ENCODE peak calls at places on chromosomes 7 and 10, in ten cellular contexts. Y is astrocyte of the cerebellum, B is lower lobe of right lung, A is neural progenitor cell, N is dorsolateral prefrontal cortex, W is adrenal gland, S is cardiac fibroblast, R is bronchial epithelial cell, V is endodermal cell, P is HCT116. G is an unnamed sample.

GRCh38 chr10:128062837-128063563 is 63.2 kb downstream of the MKI67 start:
- DNase-seq in Y (no peak), B (no peak), A (no peak), N (no peak), W (no peak), S (peak), R (no peak), V (no peak), P (no peak), G (no peak)

GRCh38 chr10:12194752-12195271 is 879 bp downstream of the NUDT5 start:
- DNase-seq in Y (no peak), B (peak), A (peak), N (no peak), W (peak), S (peak), R (peak), V (peak), P (no peak), G (no peak)

GRCh38 chr7:24381919-24382505 is 98.0 kb downstream of the NPY start:
- DNase-seq in Y (peak), B (no peak), A (peak), N (no peak), W (no peak), S (peak), R (peak), V (no peak), P (peak), G (no peak)

GRCh38 chr7:36639826-36640225 is 84.5 kb downstream of the AOAH start:
- DNase-seq in Y (no peak), B (no peak), A (no peak), N (no peak), W (no peak), S (no peak), R (no peak), V (peak), P (no peak), G (no peak)

GRCh38 chr7:124597509-124597908 is 168.1 kb downstream of the GPR37 start:
- DNase-seq in Y (no peak), B (no peak), A (no peak), N (no peak), W (no peak), S (no peak), R (no peak), V (no peak), P (no peak), G (no peak)

GRCh38 chr7:8058852-8059251 is 90.3 kb downstream of the GLCCI1 start:
- DNase-seq in Y (no peak), B (no peak), A (no peak), N (no peak), W (no peak), S (no peak), R (no peak), V (no peak), P (no peak), G (no peak)

GRCh38 chr7:139744768-139745250 is 33.0 kb downstream of the HIPK2 start:
- DNase-seq in Y (no peak), B (no peak), A (no peak), N (no peak), W (no peak), S (no peak), R (no peak), V (no peak), P (no peak), G (no peak)

GRCh38 chr10:100009793-100010676 is at the start of gene DNMBP:
- DNase-seq in Y (peak), B (peak), A (peak), N (peak), W (peak), S (peak), R (peak), V (peak), P (peak), G (no peak)

GRCh38 chr7:46386428-46387399 is 465.6 kb upstream of the IGFBP3 start:
- DNase-seq in Y (no peak), B (no peak), A (no peak), N (no peak), W (no peak), S (peak), R (no peak), V (no peak), P (no peak), G (no peak)

GRCh38 chr10:18164771-18165361 is 24.6 kb downstream of the CACNB2 start:
- DNase-seq in Y (peak), B (no peak), A (no peak), N (no peak), W (no peak), S (peak), R (no peak), V (no peak), P (no peak), G (peak)

GRCh38 chr7:36469236-36469635 is 79.6 kb downstream of the ANLN start:
- DNase-seq in Y (no peak), B (no peak), A (no peak), N (no peak), W (no peak), S (no peak), R (no peak), V (no peak), P (no peak), G (no peak)

DNA sequence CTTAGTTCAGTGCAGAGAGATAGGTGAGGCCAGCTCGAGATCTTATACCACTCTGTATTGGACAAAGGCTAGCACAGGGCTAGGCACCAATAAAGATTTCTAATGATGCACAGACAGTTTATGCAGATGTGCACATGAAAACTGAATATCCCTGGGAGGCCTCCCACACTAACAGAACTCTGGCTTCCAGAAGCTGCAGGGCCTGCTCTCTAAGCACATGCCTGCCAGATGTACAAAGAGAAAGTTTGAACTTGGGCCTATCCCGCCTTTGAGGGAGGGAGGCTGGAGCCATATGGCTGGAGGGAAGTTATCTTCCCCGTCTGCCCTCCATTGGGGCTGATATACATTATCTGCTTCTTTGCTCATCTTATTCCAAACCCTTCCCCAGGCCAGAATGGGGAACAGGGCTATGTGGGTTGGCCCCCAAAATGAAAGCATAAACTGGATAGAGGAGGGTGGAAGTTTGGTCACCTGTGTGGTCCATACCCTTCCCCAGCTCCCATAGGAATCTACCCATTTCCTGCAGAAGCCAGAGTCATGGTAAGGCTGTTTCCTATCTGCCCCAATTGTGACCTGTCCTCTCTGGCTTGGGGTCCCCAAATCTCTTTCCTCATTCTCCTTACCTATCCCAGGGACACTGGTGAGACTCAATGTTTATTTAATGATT is 3.8 kb downstream of the KAZALD1 start:
- DNase-seq in Y (no peak), B (no peak), A (no peak), N (no peak), W (no peak), S (no peak), R (no peak), V (no peak), P (no peak), G (no peak)
- H3K4me3 ChIP-seq in Y (no peak), B (peak), A (no peak), N (peak), W (no peak), S (peak), R (peak), V (no peak), P (peak), G (peak)

DNA sequence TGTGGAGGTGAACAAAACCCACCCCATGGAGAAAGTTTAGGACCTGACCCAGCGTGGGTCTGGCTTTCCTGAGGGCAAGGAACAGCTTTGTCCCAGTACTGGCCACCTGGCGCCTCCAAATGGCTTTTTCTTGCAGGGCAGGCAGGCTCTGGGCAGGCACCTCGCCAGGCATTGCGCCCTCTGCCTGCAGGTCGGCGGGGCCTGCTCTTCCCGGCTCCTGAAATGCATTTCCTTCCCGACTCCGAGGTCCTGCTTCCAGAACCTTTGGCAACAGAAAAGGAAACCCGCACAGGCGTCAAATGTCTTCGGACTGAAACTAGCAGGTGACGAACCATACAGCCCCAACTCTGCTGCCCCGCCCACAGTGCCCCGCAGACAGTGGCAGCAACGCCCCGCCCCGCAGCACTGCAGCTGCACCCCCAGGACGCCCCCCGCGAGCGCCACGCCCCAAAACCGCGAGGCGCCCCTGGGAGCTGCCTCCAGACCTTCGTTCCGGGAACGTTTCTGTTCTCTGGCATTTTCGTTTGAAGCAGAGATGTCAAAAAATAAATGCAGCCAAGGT is 65.5 kb downstream of the C10orf143 start:
- DNase-seq in Y (no peak), B (no peak), A (peak), N (no peak), W (no peak), S (no peak), R (no peak), V (peak), P (peak), G (no peak)
- TF ChIP-seq CTCF in Y (no peak), B (no peak), A (peak), N (no peak), W (no peak), S (no peak), R (no peak), V (peak), P (peak), G (peak)

GRCh38 chr7:151091003-151091402 is 4.7 kb downstream of the AGAP3 start:
- DNase-seq in Y (no peak), B (no peak), A (no peak), N (no peak), W (no peak), S (no peak), R (no peak), V (no peak), P (no peak), G (no peak)

GRCh38 chr7:151089893-151090730 is 3.8 kb downstream of the AGAP3 start:
- DNase-seq in Y (no peak), B (no peak), A (no peak), N (no peak), W (no peak), S (no peak), R (no peak), V (no peak), P (no peak), G (no peak)

GRCh38 chr7:151088019-151088855 is 2.0 kb downstream of the AGAP3 start:
- DNase-seq in Y (no peak), B (no peak), A (peak), N (no peak), W (no peak), S (no peak), R (no peak), V (no peak), P (no peak), G (no peak)

GRCh38 chr7:151087247-151088018 is 1.2 kb downstream of the AGAP3 start:
- DNase-seq in Y (no peak), B (peak), A (peak), N (no peak), W (peak), S (peak), R (no peak), V (no peak), P (no peak), G (no peak)

GRCh38 chr7:151088856-151089699 is 2.8 kb downstream of the AGAP3 start:
- DNase-seq in Y (no peak), B (peak), A (peak), N (no peak), W (peak), S (peak), R (peak), V (no peak), P (no peak), G (no peak)
- H3K4me3 ChIP-seq in Y (peak), B (peak), A (peak), N (peak), W (no peak), S (peak), R (peak), V (peak), P (no peak), G (peak)

GRCh38 chr10:86387221-86387794 is 20.7 kb upstream of the GRID1 start:
- DNase-seq in Y (no peak), B (no peak), A (peak), N (no peak), W (no peak), S (no peak), R (no peak), V (no peak), P (no peak), G (no peak)
- TF ChIP-seq CTCF in Y (no peak), B (no peak), A (no peak), N (no peak), W (no peak), S (no peak), R (no peak), V (peak), P (no peak), G (no peak)

DNA sequence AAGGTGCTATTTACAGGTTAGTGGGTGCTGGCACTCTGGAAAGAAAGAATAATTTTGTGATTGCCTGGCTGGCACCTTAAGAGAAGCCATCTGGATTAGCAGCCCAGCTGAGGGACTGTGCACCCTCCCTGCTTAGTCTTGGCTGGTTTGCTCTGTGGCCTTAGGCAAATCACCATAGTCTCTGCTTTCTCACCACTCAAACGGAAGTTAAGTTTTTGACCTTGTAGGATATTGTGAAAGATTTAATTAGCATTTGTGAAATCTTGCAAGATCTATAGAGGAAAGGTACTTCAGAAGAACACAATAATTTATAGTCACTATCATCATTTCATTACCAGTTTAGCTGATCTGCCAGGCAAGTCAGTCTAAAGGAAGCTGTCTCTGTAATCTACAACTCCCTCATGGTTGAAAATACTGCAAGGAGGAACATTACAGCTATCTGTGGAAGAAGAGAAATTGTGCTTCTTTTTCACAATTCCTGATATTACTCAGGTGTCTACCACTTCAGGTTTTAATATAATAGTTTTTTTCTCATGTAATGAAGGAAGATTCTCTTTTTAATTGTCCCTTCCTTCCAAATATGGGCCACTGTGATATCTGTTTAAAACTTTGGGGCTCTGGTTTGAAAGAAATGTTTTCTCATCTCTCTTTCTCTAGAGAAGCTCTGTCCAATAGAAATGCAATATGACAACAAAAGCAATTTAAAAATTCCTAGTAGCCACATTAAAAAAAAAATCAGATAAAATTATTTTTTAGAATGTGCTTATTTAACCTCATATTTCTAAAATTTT is 219.6 kb downstream of the PTEN start:
- DNase-seq in Y (no peak), B (no peak), A (no peak), N (no peak), W (no peak), S (no peak), R (peak), V (no peak), P (no peak), G (no peak)
- H3K4me3 ChIP-seq in Y (no peak), B (no peak), A (no peak), N (no peak), W (no peak), S (no peak), R (no peak), V (no peak), P (no peak), G (no peak)

GRCh38 chr7:144069511-144069910 is at the start of gene OR2A25:
- DNase-seq in Y (no peak), B (no peak), A (no peak), N (no peak), W (no peak), S (no peak), R (no peak), V (no peak), P (no peak), G (no peak)

GRCh38 chr7:144069953-144070352 is 342 bp downstream of the OR2A25 start:
- DNase-seq in Y (no peak), B (no peak), A (no peak), N (no peak), W (no peak), S (no peak), R (no peak), V (no peak), P (no peak), G (no peak)

DNA sequence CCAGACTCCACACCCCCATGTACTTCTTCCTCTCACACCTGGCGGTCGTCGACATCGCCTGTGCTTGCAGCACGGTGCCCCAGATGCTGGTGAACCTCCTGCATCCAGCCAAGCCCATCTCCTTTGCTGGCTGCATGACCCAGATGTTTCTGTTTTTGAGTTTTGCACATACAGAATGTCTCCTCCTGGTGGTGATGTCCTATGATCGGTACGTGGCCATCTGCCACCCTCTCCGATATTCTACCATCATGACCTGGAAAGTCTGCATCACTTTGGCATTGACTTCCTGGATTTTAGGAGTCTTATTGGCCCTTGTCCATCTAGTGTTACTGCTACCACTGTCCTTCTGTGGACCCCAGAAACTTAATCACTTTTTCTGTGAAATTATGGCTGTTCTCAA is 4.8 kb downstream of the OR2A25 start:
- DNase-seq in Y (no peak), B (no peak), A (no peak), N (no peak), W (no peak), S (no peak), R (no peak), V (no peak), P (no peak), G (no peak)
- TF ChIP-seq CTCF in Y (no peak), B (no peak), A (peak), N (no peak), W (no peak), S (no peak), R (no peak), V (peak), P (no peak), G (no peak)

DNA sequence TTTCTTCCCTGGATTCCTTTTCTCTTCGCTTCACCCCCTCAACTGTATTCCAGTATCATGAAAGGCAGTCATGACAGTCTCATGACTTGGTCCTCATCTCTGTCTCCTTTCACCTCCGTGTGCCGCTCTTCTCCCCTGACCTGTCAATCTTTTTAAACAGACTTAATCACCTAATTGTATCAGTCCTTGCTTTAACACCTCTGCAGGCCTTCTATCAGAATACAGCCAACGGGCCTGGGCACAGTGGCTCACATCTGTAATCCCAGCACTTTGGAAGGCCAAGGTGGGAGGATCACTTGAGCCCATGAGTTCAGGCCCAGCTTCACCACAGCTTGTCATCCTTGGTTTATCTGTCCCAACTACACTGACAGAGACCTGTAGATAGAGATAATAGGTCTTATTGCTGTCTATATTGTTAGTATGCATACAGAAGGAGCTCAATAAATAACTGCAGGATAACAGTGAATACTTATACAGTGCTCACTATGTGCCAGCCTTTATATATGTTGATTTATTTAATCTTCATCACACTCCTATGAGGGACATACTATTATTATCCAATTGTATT is 1.2 kb downstream of the CNPY4 start:
- DNase-seq in Y (no peak), B (no peak), A (no peak), N (no peak), W (no peak), S (no peak), R (no peak), V (no peak), P (no peak), G (no peak)
- H3K4me3 ChIP-seq in Y (peak), B (peak), A (peak), N (peak), W (no peak), S (peak), R (no peak), V (peak), P (peak), G (peak)

DNA sequence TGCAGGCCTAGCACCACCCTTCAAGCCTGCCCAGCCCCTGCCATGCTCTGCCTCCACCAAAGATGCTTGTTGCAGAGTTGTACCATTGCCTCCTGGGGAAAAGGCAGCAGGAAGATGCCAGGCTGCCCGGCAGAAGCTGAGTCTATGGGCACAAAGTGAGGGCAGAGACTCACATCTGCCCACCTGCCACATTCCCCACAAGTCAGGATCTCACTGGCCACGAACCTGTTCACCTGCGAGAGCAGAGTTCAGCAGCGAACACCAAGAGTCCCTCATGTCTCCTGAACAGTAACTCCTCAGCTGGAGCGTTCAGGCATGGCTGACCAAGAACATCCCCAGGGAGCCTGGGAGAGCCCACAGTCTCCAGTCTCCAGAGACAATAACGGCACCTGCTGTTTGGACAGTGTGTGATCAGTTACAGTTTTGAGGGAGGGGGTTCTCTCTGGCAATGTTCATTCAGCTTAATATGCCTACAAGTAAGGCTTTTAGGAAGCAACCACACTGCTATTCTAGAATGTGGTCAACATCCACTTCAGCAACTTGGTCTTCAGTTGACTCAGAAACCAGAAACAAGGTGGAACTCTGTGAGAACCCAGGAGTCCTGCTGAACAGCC is 78.5 kb downstream of the GRID1 start:
- DNase-seq in Y (no peak), B (no peak), A (no peak), N (no peak), W (no peak), S (no peak), R (no peak), V (peak), P (no peak), G (no peak)
- TF ChIP-seq CTCF in Y (no peak), B (no peak), A (no peak), N (no peak), W (no peak), S (no peak), R (no peak), V (no peak), P (no peak), G (no peak)